ENCODE peak calls at places on chromosome 12, in five cellular contexts. V, C, Q, D and S are unnamed samples.
A peak's percentile ranks its signal among the peaks of the same experiment; 100 is the strongest.

GRCh38 chr12:71194657-71195056 is 36.9 kb upstream of the TSPAN8 start:
- DNase-seq in V (no peak), C (no peak), Q (no peak), D (no peak), S (no peak)

GRCh38 chr12:24970177-24970576 is 21.3 kb upstream of the BCAT1 start:
- DNase-seq in V (no peak), C (no peak), Q (no peak), D (no peak), S (no peak)

GRCh38 chr12:96427269-96427729 is 27.1 kb upstream of the CDK17 start:
- DNase-seq in V (peak; percentile 69), C (no peak), Q (peak; percentile 16), D (peak; percentile 72), S (no peak)

GRCh38 chr12:46382425-46382973 is 9.9 kb upstream of the SLC38A2 start:
- DNase-seq in V (no peak), C (no peak), Q (no peak), D (no peak), S (no peak)

GRCh38 chr12:109968032-109968420 is 28.1 kb downstream of the GIT2 start:
- DNase-seq in V (no peak), C (peak; percentile 20), Q (no peak), D (no peak), S (no peak)

GRCh38 chr12:50110762-50111416 is 1.1 kb upstream of the COX14 start:
- DNase-seq in V (peak; percentile 79), C (peak; percentile 92), Q (no peak), D (peak; percentile 60), S (peak; percentile 68)

GRCh38 chr12:123853401-123854070 is 91.4 kb downstream of the DNAH10 start:
- DNase-seq in V (no peak), C (no peak), Q (no peak), D (no peak), S (no peak)

GRCh38 chr12:19129121-19129485 is 430 bp upstream of the PLEKHA5 start:
- DNase-seq in V (no peak), C (no peak), Q (no peak), D (no peak), S (no peak)

GRCh38 chr12:26867084-26867483 is 34.1 kb upstream of the ITPR2 start:
- DNase-seq in V (no peak), C (peak; percentile 92), Q (no peak), D (no peak), S (no peak)

GRCh38 chr12:98591209-98591608 is 2.3 kb upstream of the SLC25A3 start:
- DNase-seq in V (no peak), C (no peak), Q (no peak), D (no peak), S (no peak)

GRCh38 chr12:80861636-80862378 is 75.9 kb downstream of the LIN7A start:
- DNase-seq in V (no peak), C (no peak), Q (no peak), D (no peak), S (no peak)

GRCh38 chr12:127238061-127238460 is 1028.9 kb upstream of the TMEM132C start:
- DNase-seq in V (no peak), C (no peak), Q (no peak), D (no peak), S (no peak)

GRCh38 chr12:124906606-124907261 is 7.7 kb downstream of the UBC start:
- DNase-seq in V (peak; percentile 87), C (peak; percentile 88), Q (peak; percentile 93), D (peak; percentile 90), S (peak; percentile 87)

GRCh38 chr12:105292705-105293104 is 37.8 kb upstream of the C12orf75 start:
- DNase-seq in V (no peak), C (no peak), Q (no peak), D (no peak), S (no peak)

GRCh38 chr12:127570793-127571360 is 696.1 kb upstream of the TMEM132C start:
- DNase-seq in V (no peak), C (no peak), Q (no peak), D (no peak), S (no peak)

GRCh38 chr12:75868501-75868900 is 163.1 kb downstream of the PHLDA1 start:
- DNase-seq in V (peak; percentile 45), C (no peak), Q (no peak), D (no peak), S (no peak)

GRCh38 chr12:64530566-64530965 is 78.6 kb downstream of the TBK1 start:
- DNase-seq in V (no peak), C (no peak), Q (no peak), D (no peak), S (no peak)

GRCh38 chr12:89385965-89386537 is 33.8 kb upstream of the DUSP6 start:
- DNase-seq in V (no peak), C (no peak), Q (no peak), D (no peak), S (no peak)

GRCh38 chr12:127548123-127548553 is 718.8 kb upstream of the TMEM132C start:
- DNase-seq in V (no peak), C (no peak), Q (no peak), D (no peak), S (no peak)

GRCh38 chr12:6281081-6281809 is 29.2 kb upstream of the PLEKHG6 start:
- DNase-seq in V (no peak), C (no peak), Q (no peak), D (no peak), S (no peak)

GRCh38 chr12:51326762-51327439 is 2.9 kb upstream of the BIN2 start:
- DNase-seq in V (no peak), C (peak; percentile 81), Q (no peak), D (no peak), S (no peak)

GRCh38 chr12:20946732-20947131 is 136.2 kb downstream of the SLCO1B3 start:
- DNase-seq in V (no peak), C (peak; percentile 36), Q (peak; percentile 53), D (peak; percentile 69), S (peak; percentile 49)

GRCh38 chr12:131132118-131132892 is 178.6 kb downstream of the ADGRD1 start:
- DNase-seq in V (peak; percentile 74), C (peak; percentile 37), Q (peak; percentile 91), D (peak; percentile 91), S (peak; percentile 96)

GRCh38 chr12:92242917-92243316 is 97.3 kb upstream of the BTG1 start:
- DNase-seq in V (no peak), C (no peak), Q (no peak), D (no peak), S (no peak)

GRCh38 chr12:18072723-18073122 is 17.3 kb downstream of the RERGL start:
- DNase-seq in V (no peak), C (no peak), Q (no peak), D (no peak), S (no peak)

GRCh38 chr12:22746720-22747119 is 121.7 kb downstream of the ETNK1 start:
- DNase-seq in V (no peak), C (no peak), Q (no peak), D (no peak), S (no peak)

GRCh38 chr12:114405199-114405448 is 820 bp downstream of the TBX5 start:
- DNase-seq in V (no peak), C (no peak), Q (no peak), D (no peak), S (no peak)

GRCh38 chr12:130717752-130718151 is 1.7 kb upstream of the RIMBP2 start:
- DNase-seq in V (no peak), C (no peak), Q (no peak), D (no peak), S (no peak)

GRCh38 chr12:29426516-29426915 is 45.5 kb upstream of the ERGIC2 start:
- DNase-seq in V (no peak), C (no peak), Q (no peak), D (no peak), S (no peak)

GRCh38 chr12:29425722-29426121 is 44.8 kb upstream of the ERGIC2 start:
- DNase-seq in V (no peak), C (no peak), Q (no peak), D (no peak), S (no peak)

GRCh38 chr12:29429999-29430698 is 49.2 kb upstream of the ERGIC2 start:
- DNase-seq in V (no peak), C (no peak), Q (no peak), D (peak; percentile 52), S (no peak)

GRCh38 chr12:29428630-29429029 is 47.7 kb upstream of the ERGIC2 start:
- DNase-seq in V (no peak), C (no peak), Q (no peak), D (no peak), S (no peak)

DNA sequence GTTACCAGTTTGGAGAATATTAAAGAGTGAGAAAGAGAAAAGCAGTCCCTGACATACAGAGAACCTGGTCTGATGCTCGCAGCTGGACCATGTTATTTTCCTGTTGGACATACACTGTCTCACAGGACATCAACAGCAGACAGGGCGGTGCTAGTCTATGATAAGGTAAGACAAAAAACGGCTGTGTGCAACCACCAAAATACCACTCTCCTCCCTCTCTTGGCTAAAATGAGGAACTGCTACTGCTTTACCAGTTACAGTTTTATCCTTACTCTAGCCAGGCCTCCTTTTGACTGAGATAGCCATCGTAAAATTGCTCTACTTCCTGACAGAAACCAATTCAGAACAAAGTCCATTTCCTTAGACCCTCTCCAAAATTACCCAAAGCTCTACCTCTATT is 47.0 kb upstream of the ERGIC2 start:
- DNase-seq in V (no peak), C (peak; percentile 47), Q (no peak), D (peak; percentile 23), S (no peak)
- TF ChIP-seq CTCF in V (peak; percentile 31), C (peak; percentile 53), Q (peak; percentile 30), D (peak; percentile 39), S (peak; percentile 15)

GRCh38 chr12:45234134-45234865 is 18.4 kb downstream of the ANO6 start:
- DNase-seq in V (peak; percentile 47), C (no peak), Q (peak; percentile 12), D (peak; percentile 61), S (no peak)
- TF ChIP-seq CTCF in V (no peak), C (no peak), Q (no peak), D (no peak), S (no peak)

GRCh38 chr12:85626782-85627171 is 209.4 kb downstream of the RASSF9 start:
- DNase-seq in V (no peak), C (no peak), Q (no peak), D (no peak), S (no peak)

GRCh38 chr12:85623726-85624125 is 212.5 kb downstream of the RASSF9 start:
- DNase-seq in V (no peak), C (no peak), Q (no peak), D (peak; percentile 12), S (no peak)

GRCh38 chr12:85627584-85627983 is 208.6 kb downstream of the RASSF9 start:
- DNase-seq in V (no peak), C (no peak), Q (no peak), D (no peak), S (no peak)

GRCh38 chr12:85625467-85625866 is 210.7 kb downstream of the RASSF9 start:
- DNase-seq in V (no peak), C (no peak), Q (no peak), D (no peak), S (no peak)

GRCh38 chr12:85626031-85626781 is 210.0 kb downstream of the RASSF9 start:
- DNase-seq in V (no peak), C (no peak), Q (no peak), D (no peak), S (no peak)
- TF ChIP-seq CTCF in V (no peak), C (no peak), Q (no peak), D (no peak), S (no peak)

DNA sequence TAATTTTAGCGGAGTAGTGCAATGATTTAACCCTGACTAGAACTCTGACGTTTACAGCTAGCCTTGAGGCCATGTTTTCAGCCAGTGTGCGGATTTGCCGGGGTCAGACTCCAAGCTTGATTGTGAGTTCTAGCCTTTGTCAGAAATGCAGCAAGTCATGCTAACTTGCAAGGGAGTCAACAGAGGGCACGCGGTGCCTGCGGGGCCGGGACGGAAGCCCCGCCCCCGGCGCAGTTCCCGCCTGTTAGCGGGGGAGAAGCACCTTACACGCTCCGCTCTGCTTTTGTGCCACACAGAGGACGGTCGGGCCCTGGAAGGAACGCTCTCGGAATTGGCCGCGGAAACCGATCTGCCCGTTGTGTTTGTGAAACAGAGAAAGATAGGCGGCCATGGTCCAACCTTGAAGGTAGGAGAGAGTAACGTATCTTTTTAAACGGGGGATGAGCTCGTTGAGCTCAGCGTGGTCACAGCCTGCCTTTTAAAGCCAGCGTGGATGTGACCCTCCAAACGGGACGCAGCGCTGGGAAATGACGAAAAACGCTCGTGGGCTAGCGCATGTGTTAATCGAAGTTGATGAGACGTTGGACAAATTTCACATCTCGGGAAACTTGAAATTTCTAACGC is 14.8 kb upstream of the EID3 start:
- DNase-seq in V (peak; percentile 79), C (peak; percentile 95), Q (peak; percentile 79), D (peak; percentile 95), S (peak; percentile 82)
- TF ChIP-seq CTCF in V (peak; percentile 18), C (no peak), Q (no peak), D (no peak), S (no peak)